ENCODE peak calls at places on chromosomes 3 and 15, in ten cellular contexts. U, D, M, Z, C, W, E, Q, N and T are unnamed samples.

GRCh38 chr3:5581743-5582142 is 394.2 kb downstream of the EDEM1 start:
- DNase-seq in U (no peak), D (no peak), M (no peak), Z (no peak), C (no peak), W (no peak), E (no peak), Q (no peak), N (no peak), T (no peak)

GRCh38 chr3:187036394-187036793 is 102.9 kb downstream of the RPL39L start:
- DNase-seq in U (no peak), D (no peak), M (no peak), Z (no peak), C (no peak), W (no peak), E (no peak), Q (no peak), N (no peak), T (no peak)

GRCh38 chr15:69880616-69881309 is 217.0 kb downstream of the TLE3 start:
- DNase-seq in U (no peak), D (no peak), M (no peak), Z (no peak), C (no peak), W (no peak), E (no peak), Q (no peak), N (no peak), T (no peak)

GRCh38 chr15:43776718-43777292 is at the start of gene ELL3:
- DNase-seq in U (peak; percentile 44), D (peak; percentile 77), M (peak; percentile 72), Z (no peak), C (peak; percentile 82), W (peak; percentile 83), E (peak; percentile 86), Q (peak; percentile 68), N (no peak), T (peak; percentile 91)

GRCh38 chr3:52385157-52385556 is 59.7 kb downstream of the SEMA3G start:
- DNase-seq in U (peak; percentile 45), D (peak; percentile 71), M (no peak), Z (no peak), C (no peak), W (no peak), E (no peak), Q (peak; percentile 24), N (no peak), T (peak; percentile 33)

GRCh38 chr15:28931828-28932227 is 46.1 kb downstream of the APBA2 start:
- DNase-seq in U (no peak), D (no peak), M (no peak), Z (no peak), C (no peak), W (no peak), E (peak; percentile 14), Q (no peak), N (no peak), T (no peak)

GRCh38 chr3:52782412-52783210 is 5.2 kb downstream of the ITIH1 start:
- DNase-seq in U (no peak), D (no peak), M (no peak), Z (no peak), C (no peak), W (no peak), E (peak; percentile 1), Q (no peak), N (peak; percentile 10), T (no peak)

GRCh38 chr3:23263796-23264195 is 60.7 kb downstream of the UBE2E2 start:
- DNase-seq in U (no peak), D (peak; percentile 34), M (no peak), Z (no peak), C (no peak), W (no peak), E (no peak), Q (peak; percentile 21), N (no peak), T (no peak)

GRCh38 chr3:122572940-122573412 is 4.5 kb upstream of the PARP15 start:
- DNase-seq in U (peak; percentile 52), D (no peak), M (no peak), Z (no peak), C (no peak), W (no peak), E (no peak), Q (peak; percentile 63), N (peak; percentile 41), T (no peak)

GRCh38 chr3:142886938-142887337 is 1.9 kb downstream of the PCOLCE2 start:
- DNase-seq in U (peak; percentile 38), D (peak; percentile 74), M (no peak), Z (no peak), C (no peak), W (no peak), E (no peak), Q (peak; percentile 40), N (no peak), T (peak; percentile 48)

GRCh38 chr15:66133247-66133646 is 120.3 kb downstream of the MEGF11 start:
- DNase-seq in U (no peak), D (no peak), M (peak; percentile 79), Z (no peak), C (no peak), W (no peak), E (no peak), Q (no peak), N (no peak), T (no peak)

GRCh38 chr3:112640333-112640863 is 545 bp downstream of the CCDC80 start:
- DNase-seq in U (peak; percentile 50), D (peak; percentile 56), M (no peak), Z (peak; percentile 68), C (no peak), W (peak; percentile 58), E (no peak), Q (peak; percentile 77), N (no peak), T (no peak)

GRCh38 chr15:48021336-48022086 is 99.3 kb upstream of the SLC24A5 start:
- DNase-seq in U (no peak), D (no peak), M (no peak), Z (no peak), C (no peak), W (no peak), E (no peak), Q (no peak), N (no peak), T (no peak)

GRCh38 chr3:141812091-141812490 is 48.9 kb downstream of the GRK7 start:
- DNase-seq in U (peak; percentile 95), D (no peak), M (no peak), Z (no peak), C (no peak), W (no peak), E (no peak), Q (no peak), N (no peak), T (no peak)

GRCh38 chr3:149448331-149448831 is 26.1 kb upstream of the TM4SF4 start:
- DNase-seq in U (no peak), D (peak; percentile 66), M (no peak), Z (no peak), C (no peak), W (peak; percentile 18), E (no peak), Q (peak; percentile 42), N (no peak), T (no peak)

GRCh38 chr15:84702961-84703482 is 12.9 kb downstream of the SEC11A start:
- DNase-seq in U (no peak), D (peak; percentile 23), M (peak; percentile 38), Z (no peak), C (no peak), W (no peak), E (peak; percentile 36), Q (peak; percentile 89), N (no peak), T (no peak)

GRCh38 chr15:80275946-80276345 is 23.9 kb upstream of the CTXND1 start:
- DNase-seq in U (peak; percentile 13), D (peak; percentile 55), M (no peak), Z (no peak), C (no peak), W (no peak), E (no peak), Q (peak; percentile 8), N (no peak), T (peak; percentile 5)